ENCODE peak calls at places on chromosomes 13 and 19, in seven cellular contexts. T is GM23248; Y is Peyer's patch; G is aorta; R is breast epithelium; S is pancreas; K is CD8-positive, alpha-beta T cell. U is an unnamed sample.

GRCh38 chr19:29858621-29859020 is 46.8 kb downstream of the CCNE1 start:
- DNase-seq in T (no peak), Y (no peak), G (no peak), R (no peak), S (no peak), K (no peak), U (no peak)

GRCh38 chr13:48731957-48732569 is 78.3 kb downstream of the CYSLTR2 start:
- DNase-seq in T (peak), Y (peak), G (peak), R (no peak), S (peak), K (peak), U (no peak)

GRCh38 chr13:106205871-106206270 is 329.6 kb downstream of the EFNB2 start:
- DNase-seq in T (no peak), Y (no peak), G (no peak), R (no peak), S (no peak), K (no peak), U (no peak)

GRCh38 chr13:41144576-41144975 is 12.0 kb upstream of the KBTBD6 start:
- DNase-seq in T (no peak), Y (no peak), G (no peak), R (no peak), S (no peak), K (no peak), U (no peak)

GRCh38 chr19:2230807-2231533 is 5.2 kb downstream of the PLEKHJ1 start:
- DNase-seq in T (no peak), Y (no peak), G (no peak), R (no peak), S (no peak), K (no peak), U (no peak)

GRCh38 chr19:31054430-31054829 is 294.8 kb downstream of the TSHZ3 start:
- DNase-seq in T (peak), Y (peak), G (peak), R (no peak), S (no peak), K (peak), U (no peak)

GRCh38 chr19:52527954-52528326 is 472 bp downstream of the ZNF808 start:
- DNase-seq in T (peak), Y (no peak), G (no peak), R (no peak), S (peak), K (no peak), U (peak)

GRCh38 chr13:113170503-113170902 is 12.1 kb downstream of the PROZ start:
- DNase-seq in T (no peak), Y (no peak), G (no peak), R (no peak), S (no peak), K (no peak), U (no peak)

GRCh38 chr13:37074703-37075102 is 15.2 kb upstream of the SUPT20H start:
- DNase-seq in T (peak), Y (no peak), G (no peak), R (no peak), S (no peak), K (no peak), U (no peak)

GRCh38 chr13:40579535-40579934 is 86.9 kb downstream of the FOXO1 start:
- DNase-seq in T (no peak), Y (no peak), G (no peak), R (no peak), S (no peak), K (no peak), U (no peak)

GRCh38 chr19:658916-659839 is 3.8 kb downstream of the RNF126 start:
- DNase-seq in T (peak), Y (peak), G (no peak), R (no peak), S (peak), K (peak), U (peak)

GRCh38 chr19:8355631-8356402 is 8.1 kb upstream of the ANGPTL4 start:
- DNase-seq in T (peak), Y (peak), G (peak), R (no peak), S (no peak), K (no peak), U (no peak)

GRCh38 chr19:2420490-2420889 is 6.9 kb downstream of the TIMM13 start:
- DNase-seq in T (no peak), Y (no peak), G (no peak), R (no peak), S (no peak), K (no peak), U (no peak)

GRCh38 chr19:48329167-48329891 is 4.0 kb downstream of the EMP3 start:
- DNase-seq in T (peak), Y (peak), G (no peak), R (no peak), S (no peak), K (peak), U (no peak)

GRCh38 chr19:28485300-28485699 is 727.7 kb downstream of the UQCRFS1 start:
- DNase-seq in T (no peak), Y (peak), G (peak), R (no peak), S (no peak), K (no peak), U (no peak)

GRCh38 chr19:14678199-14678598 is 3.6 kb upstream of the ADGRE3 start:
- DNase-seq in T (no peak), Y (no peak), G (no peak), R (no peak), S (no peak), K (no peak), U (no peak)

GRCh38 chr19:2059422-2060201 is 8.6 kb upstream of the MKNK2 start:
- DNase-seq in T (peak), Y (peak), G (peak), R (peak), S (peak), K (no peak), U (no peak)

GRCh38 chr19:46946090-46946489 is 73.5 kb upstream of the NPAS1 start:
- DNase-seq in T (no peak), Y (peak), G (no peak), R (no peak), S (no peak), K (no peak), U (no peak)
- H3K27ac ChIP-seq in T (peak), Y (peak), G (peak), R (peak), S (no peak), K (no peak), U (peak)

GRCh38 chr19:4758659-4759058 is 32.9 kb upstream of the FEM1A start:
- DNase-seq in T (no peak), Y (no peak), G (no peak), R (no peak), S (no peak), K (no peak), U (no peak)

GRCh38 chr19:4763021-4763420 is 28.5 kb upstream of the FEM1A start:
- DNase-seq in T (no peak), Y (no peak), G (no peak), R (no peak), S (no peak), K (no peak), U (no peak)

GRCh38 chr19:4758082-4758481 is 33.5 kb upstream of the FEM1A start:
- DNase-seq in T (no peak), Y (no peak), G (no peak), R (no peak), S (no peak), K (no peak), U (no peak)

GRCh38 chr19:4760285-4760650 is 31.3 kb upstream of the FEM1A start:
- DNase-seq in T (no peak), Y (no peak), G (no peak), R (no peak), S (no peak), K (no peak), U (no peak)

GRCh38 chr19:4759388-4760284 is 31.9 kb upstream of the FEM1A start:
- DNase-seq in T (peak), Y (peak), G (peak), R (peak), S (peak), K (peak), U (peak)
- H3K27ac ChIP-seq in T (no peak), Y (no peak), G (no peak), R (no peak), S (no peak), K (no peak), U (peak)

GRCh38 chr19:46727757-46728156 is 10.8 kb upstream of the PRKD2 start:
- DNase-seq in T (no peak), Y (no peak), G (no peak), R (no peak), S (no peak), K (no peak), U (no peak)
- H3K27ac ChIP-seq in T (no peak), Y (no peak), G (no peak), R (peak), S (no peak), K (no peak), U (no peak)

GRCh38 chr13:97459215-97459772 is 25.3 kb downstream of the RAP2A start:
- DNase-seq in T (no peak), Y (no peak), G (no peak), R (no peak), S (no peak), K (no peak), U (no peak)
- H3K27ac ChIP-seq in T (no peak), Y (no peak), G (no peak), R (no peak), S (no peak), K (no peak), U (peak)

U was measured in caudate nucleus.